ENCODE peak calls at places on chromosomes 3 and 15, in five cellular contexts. Z is HCT116, N is HAP-1, I is activated T-helper 1 cell treated with Interleukin-2 at 50 U/mL for 16 hours, L is adipocyte. H is an unnamed sample.

GRCh38 chr15:81326466-81327212 is 2.7 kb upstream of the STARD5 start:
- DNase-seq in Z (no peak), N (no peak), I (no peak), L (no peak), H (no peak)

GRCh38 chr3:124283644-124284008 is 291.7 kb upstream of the ROPN1 start:
- DNase-seq in Z (no peak), N (no peak), I (no peak), L (no peak), H (no peak)

GRCh38 chr3:197367081-197367780 is 68.8 kb upstream of the DLG1 start:
- DNase-seq in Z (no peak), N (no peak), I (no peak), L (peak; percentile 73), H (no peak)

GRCh38 chr15:70795311-70795665 is 31.9 kb upstream of the UACA start:
- DNase-seq in Z (peak; percentile 54), N (no peak), I (no peak), L (peak; percentile 93), H (no peak)

GRCh38 chr3:77699292-77699691 is 659.4 kb downstream of the ROBO2 start:
- DNase-seq in Z (no peak), N (no peak), I (no peak), L (no peak), H (no peak)

GRCh38 chr15:82307714-82308081 is 41.6 kb downstream of the GOLGA6L10 start:
- DNase-seq in Z (no peak), N (no peak), I (no peak), L (no peak), H (no peak)

GRCh38 chr3:64518496-64518895 is 169.3 kb downstream of the ADAMTS9 start:
- DNase-seq in Z (no peak), N (no peak), I (no peak), L (no peak), H (no peak)

GRCh38 chr15:96273317-96274086 is 57.0 kb upstream of the NR2F2 start:
- DNase-seq in Z (peak; percentile 100), N (no peak), I (no peak), L (peak; percentile 57), H (no peak)

GRCh38 chr3:64063207-64063981 is 40.1 kb upstream of the PSMD6 start:
- DNase-seq in Z (no peak), N (peak; percentile 18), I (no peak), L (no peak), H (no peak)

GRCh38 chr15:94576889-94577533 is 345.6 kb downstream of the MCTP2 start:
- DNase-seq in Z (peak; percentile 26), N (peak; percentile 14), I (no peak), L (no peak), H (peak; percentile 33)

GRCh38 chr3:53194218-53195065 is 33.4 kb downstream of the PRKCD start:
- DNase-seq in Z (no peak), N (no peak), I (no peak), L (peak; percentile 31), H (no peak)

GRCh38 chr3:138332472-138333073 is 2.9 kb upstream of the NME9 start:
- DNase-seq in Z (peak; percentile 39), N (peak; percentile 52), I (no peak), L (peak; percentile 78), H (no peak)

GRCh38 chr3:125418306-125418705 is 43.2 kb upstream of the ZNF148 start:
- DNase-seq in Z (no peak), N (no peak), I (no peak), L (peak; percentile 44), H (no peak)

GRCh38 chr3:126450219-126450618 is 25.5 kb downstream of the ZXDC start:
- DNase-seq in Z (no peak), N (no peak), I (no peak), L (no peak), H (no peak)

GRCh38 chr3:127050733-127051132 is 67.8 kb downstream of the PLXNA1 start:
- DNase-seq in Z (no peak), N (no peak), I (no peak), L (no peak), H (no peak)

GRCh38 chr3:157023211-157023610 is 136.7 kb downstream of the CCNL1 start:
- DNase-seq in Z (no peak), N (no peak), I (no peak), L (no peak), H (no peak)

GRCh38 chr3:138097192-138097829 is 18.1 kb downstream of the DZIP1L start:
- DNase-seq in Z (no peak), N (no peak), I (no peak), L (no peak), H (no peak)

GRCh38 chr3:71512000-71512399 is 71.5 kb downstream of the FOXP1 start:
- DNase-seq in Z (no peak), N (no peak), I (no peak), L (no peak), H (peak; percentile 57)

GRCh38 chr3:65548848-65549625 is 489.7 kb downstream of the MAGI1 start:
- DNase-seq in Z (no peak), N (no peak), I (no peak), L (peak; percentile 56), H (peak; percentile 18)

GRCh38 chr3:193787496-193787870 is 194.5 kb downstream of the OPA1 start:
- DNase-seq in Z (no peak), N (no peak), I (no peak), L (no peak), H (no peak)

GRCh38 chr3:40310690-40311089 is 1.2 kb downstream of the EIF1B start:
- DNase-seq in Z (no peak), N (peak; percentile 19), I (no peak), L (peak; percentile 72), H (no peak)

GRCh38 chr15:50758712-50759205 is 6.7 kb downstream of the SPPL2A start:
- DNase-seq in Z (no peak), N (no peak), I (no peak), L (no peak), H (no peak)

GRCh38 chr15:60804551-60804950 is 325.6 kb upstream of the ICE2 start:
- DNase-seq in Z (no peak), N (peak; percentile 91), I (no peak), L (no peak), H (no peak)

GRCh38 chr15:81146454-81146853 is 12.4 kb downstream of the CFAP161 start:
- DNase-seq in Z (no peak), N (no peak), I (no peak), L (peak; percentile 62), H (no peak)

GRCh38 chr3:70726096-70726745 is 413.8 kb upstream of the MDFIC2 start:
- DNase-seq in Z (no peak), N (no peak), I (no peak), L (peak; percentile 4), H (no peak)

GRCh38 chr3:107979538-107979937 is 111.3 kb downstream of the CD47 start:
- DNase-seq in Z (no peak), N (no peak), I (no peak), L (no peak), H (no peak)

GRCh38 chr15:34206016-34206415 is 3.9 kb downstream of the KATNBL1 start:
- DNase-seq in Z (no peak), N (no peak), I (no peak), L (no peak), H (no peak)

GRCh38 chr3:33746412-33747116 is 28.5 kb upstream of the CLASP2 start:
- DNase-seq in Z (no peak), N (no peak), I (no peak), L (no peak), H (no peak)

GRCh38 chr3:22960326-22960984 is 242.7 kb upstream of the UBE2E2 start:
- DNase-seq in Z (peak; percentile 16), N (no peak), I (no peak), L (peak; percentile 85), H (peak; percentile 36)

GRCh38 chr3:46989146-46989810 is 9.8 kb downstream of the NBEAL2 start:
- DNase-seq in Z (no peak), N (no peak), I (no peak), L (no peak), H (no peak)

GRCh38 chr3:52034212-52034611 is 22.2 kb downstream of the DUSP7 start:
- DNase-seq in Z (no peak), N (no peak), I (no peak), L (no peak), H (no peak)

GRCh38 chr3:48561045-48561736 is 2.4 kb downstream of the UCN2 start:
- DNase-seq in Z (no peak), N (no peak), I (no peak), L (peak; percentile 57), H (peak; percentile 38)

GRCh38 chr3:171948674-171949073 is 90.7 kb upstream of the FNDC3B start:
- DNase-seq in Z (no peak), N (no peak), I (no peak), L (no peak), H (no peak)

GRCh38 chr3:13388816-13389215 is 31.3 kb downstream of the NUP210 start:
- DNase-seq in Z (no peak), N (no peak), I (no peak), L (no peak), H (no peak)

GRCh38 chr3:175287361-175287963 is 428.3 kb downstream of the NAALADL2 start:
- DNase-seq in Z (no peak), N (no peak), I (no peak), L (peak; percentile 42), H (no peak)